ENCODE peak calls at places on chromosome 11, in four cellular contexts. One of them, this sample, is unnamed.

GRCh38 chr11:13347901-13348300 is 70.3 kb downstream of the BMAL1 start:
- DNase-seq in ovary: no peak
- DNase-seq in transverse colon: no peak
- DNase-seq in lower lobe of right lung: no peak
- DNase-seq in this sample: no peak

GRCh38 chr11:17528181-17528691 is 16.0 kb downstream of the USH1C start:
- DNase-seq in transverse colon: peak; percentile 52
- DNase-seq in lower lobe of right lung: no peak
- DNase-seq in ovary: peak; percentile 53
- DNase-seq in this sample: no peak

GRCh38 chr11:12862761-12863469 is 146.2 kb upstream of the RASSF10 start:
- DNase-seq in transverse colon: peak; percentile 44
- DNase-seq in ovary: peak; percentile 82
- DNase-seq in lower lobe of right lung: no peak
- DNase-seq in this sample: peak; percentile 63

GRCh38 chr11:41237386-41237785 is 222.1 kb downstream of the LRRC4C start:
- DNase-seq in lower lobe of right lung: no peak
- DNase-seq in transverse colon: no peak
- DNase-seq in ovary: no peak
- DNase-seq in this sample: no peak

GRCh38 chr11:48087974-48088681 is 107.8 kb downstream of the PTPRJ start:
- DNase-seq in transverse colon: peak; percentile 56
- DNase-seq in ovary: no peak
- DNase-seq in lower lobe of right lung: peak; percentile 52
- DNase-seq in this sample: peak; percentile 76

GRCh38 chr11:76770642-76771445 is 12.3 kb upstream of the TSKU start:
- DNase-seq in transverse colon: peak; percentile 67
- DNase-seq in ovary: peak; percentile 62
- DNase-seq in lower lobe of right lung: no peak
- DNase-seq in this sample: peak; percentile 53

GRCh38 chr11:44623716-44624491 is 58.4 kb downstream of the CD82 start:
- DNase-seq in ovary: peak; percentile 11
- DNase-seq in transverse colon: peak; percentile 5
- DNase-seq in lower lobe of right lung: no peak
- DNase-seq in this sample: no peak

GRCh38 chr11:117239295-117239694 is 6.8 kb downstream of the RNF214 start:
- DNase-seq in transverse colon: no peak
- DNase-seq in ovary: no peak
- DNase-seq in lower lobe of right lung: no peak
- DNase-seq in this sample: no peak

GRCh38 chr11:76292583-76293188 is 86.4 kb upstream of the WNT11 start:
- DNase-seq in lower lobe of right lung: no peak
- DNase-seq in ovary: no peak
- DNase-seq in transverse colon: no peak
- DNase-seq in this sample: no peak

DNA sequence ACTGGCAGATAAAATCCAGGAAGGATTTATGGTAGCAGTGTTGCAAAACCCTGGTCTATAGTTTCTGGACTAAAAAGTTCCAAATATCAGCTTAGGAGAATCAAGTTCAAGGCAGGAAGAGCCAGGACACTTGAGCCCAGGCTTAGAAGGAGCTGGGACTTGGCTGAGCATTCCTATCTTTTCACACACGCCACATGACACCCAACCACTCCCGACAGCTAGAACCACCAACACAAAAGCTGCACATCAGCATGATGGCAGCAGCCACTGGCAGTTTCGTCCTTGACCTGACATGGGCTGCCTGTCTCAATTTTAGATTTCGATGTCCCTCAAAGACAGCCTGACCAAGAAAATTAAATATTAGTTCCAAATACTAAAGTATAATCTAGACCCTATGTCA is 14.2 kb downstream of the LARGE2 start:
- DNase-seq in transverse colon: no peak
- DNase-seq in lower lobe of right lung: no peak
- DNase-seq in ovary: no peak
- DNase-seq in this sample: no peak
- H3K36me3 ChIP-seq in transverse colon: peaks cover 29% of the 10 kb centered on the region
- H3K36me3 ChIP-seq in lower lobe of right lung: peaks cover 84% of the 10 kb centered on the region
- H3K36me3 ChIP-seq in ovary: no peaks in the 10 kb centered on the region
- H3K36me3 ChIP-seq in this sample: no peaks in the 10 kb centered on the region

GRCh38 chr11:2271327-2272240 is 1.2 kb upstream of the ASCL2 start:
- DNase-seq in lower lobe of right lung: no peak
- DNase-seq in ovary: peak; percentile 8
- DNase-seq in transverse colon: no peak
- DNase-seq in this sample: peak; percentile 43
- TF ChIP-seq CTCF in lower lobe of right lung: no peak
- TF ChIP-seq CTCF in ovary: no peak
- TF ChIP-seq CTCF in transverse colon: no peak
- TF ChIP-seq CTCF in this sample: no peak

GRCh38 chr11:8167796-8168195 is 1.0 kb downstream of the RIC3 start:
- DNase-seq in ovary: no peak
- DNase-seq in transverse colon: no peak
- DNase-seq in lower lobe of right lung: no peak
- DNase-seq in this sample: no peak
- H3K4me3 ChIP-seq in ovary: no peak overlapping the region
- H3K4me3 ChIP-seq in transverse colon: no peak overlapping the region
- H3K4me3 ChIP-seq in lower lobe of right lung: peak overlapping the region; percentile 64
- H3K4me3 ChIP-seq in this sample: no peak overlapping the region

DNA sequence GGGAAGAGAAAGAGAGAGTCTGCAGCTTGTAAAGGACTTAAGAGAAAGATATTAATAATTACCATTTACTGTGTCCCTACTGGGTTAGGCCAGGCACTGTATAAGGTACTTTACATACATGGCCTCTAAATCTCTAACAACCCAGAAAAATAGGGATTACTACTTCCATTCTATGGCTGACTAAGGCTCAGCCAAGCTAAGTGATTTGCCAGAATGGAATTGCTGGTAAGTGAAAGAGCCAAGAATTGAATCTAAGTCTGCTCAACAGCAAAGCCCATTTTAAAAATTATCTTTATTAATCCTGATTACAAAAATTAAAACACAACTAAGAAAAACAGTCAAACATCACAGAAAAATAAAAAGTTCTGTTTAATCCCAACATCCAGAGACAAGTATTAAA is 21.4 kb downstream of the XRRA1 start:
- DNase-seq in ovary: no peak
- DNase-seq in transverse colon: no peak
- DNase-seq in lower lobe of right lung: no peak
- DNase-seq in this sample: no peak
- H3K36me3 ChIP-seq in ovary: no peaks in the 10 kb centered on the region
- H3K36me3 ChIP-seq in transverse colon: no peaks in the 10 kb centered on the region
- H3K36me3 ChIP-seq in lower lobe of right lung: peaks cover 10% of the 10 kb centered on the region
- H3K36me3 ChIP-seq in this sample: no peaks in the 10 kb centered on the region

GRCh38 chr11:75241036-75241905 is 697 bp downstream of the TPBGL start:
- DNase-seq in lower lobe of right lung: peak; percentile 89
- DNase-seq in transverse colon: peak; percentile 87
- DNase-seq in ovary: peak; percentile 89
- DNase-seq in this sample: peak; percentile 85

GRCh38 chr11:75240381-75241035 is at the start of gene TPBGL:
- DNase-seq in transverse colon: no peak
- DNase-seq in lower lobe of right lung: no peak
- DNase-seq in ovary: peak; percentile 60
- DNase-seq in this sample: no peak

GRCh38 chr11:75244052-75244814 is 3.7 kb downstream of the TPBGL start:
- DNase-seq in transverse colon: no peak
- DNase-seq in lower lobe of right lung: no peak
- DNase-seq in ovary: no peak
- DNase-seq in this sample: no peak

GRCh38 chr11:75242722-75243600 is 2.4 kb downstream of the TPBGL start:
- DNase-seq in ovary: no peak
- DNase-seq in lower lobe of right lung: no peak
- DNase-seq in transverse colon: no peak
- DNase-seq in this sample: no peak

GRCh38 chr11:75241906-75242644 is 1.5 kb downstream of the TPBGL start:
- DNase-seq in lower lobe of right lung: no peak
- DNase-seq in ovary: no peak
- DNase-seq in transverse colon: no peak
- DNase-seq in this sample: no peak
- TF ChIP-seq CTCF in lower lobe of right lung: no peak
- TF ChIP-seq CTCF in ovary: no peak
- TF ChIP-seq CTCF in transverse colon: no peak
- TF ChIP-seq CTCF in this sample: no peak

DNA sequence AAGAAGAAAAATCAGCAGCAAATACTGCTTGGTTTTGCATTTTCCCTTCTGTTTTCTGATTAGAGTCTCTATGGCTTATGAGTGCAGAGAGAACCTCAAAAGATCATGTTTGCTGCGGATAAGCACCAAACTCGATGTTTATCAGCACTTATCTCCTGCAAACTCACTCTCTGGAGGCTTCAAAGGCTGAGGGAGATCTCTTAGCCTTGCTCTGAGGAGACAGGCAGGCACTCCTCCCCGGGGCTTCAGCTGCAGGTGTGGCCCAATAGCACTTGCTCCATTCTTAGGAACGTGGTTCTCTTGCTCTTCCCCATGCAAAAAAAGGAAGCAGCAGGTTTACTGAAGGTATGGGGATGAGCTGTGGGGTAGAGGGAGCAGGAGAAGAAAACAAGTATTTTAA is 45.1 kb downstream of the FLI1 start:
- DNase-seq in lower lobe of right lung: no peak
- DNase-seq in transverse colon: no peak
- DNase-seq in ovary: no peak
- DNase-seq in this sample: no peak
- H3K4me3 ChIP-seq in lower lobe of right lung: no peak overlapping the region
- H3K4me3 ChIP-seq in transverse colon: no peak overlapping the region
- H3K4me3 ChIP-seq in ovary: no peak overlapping the region
- H3K4me3 ChIP-seq in this sample: no peak overlapping the region